ENCODE peak calls at places on chromosomes 3 and 15, in four cellular contexts. N, B, W and Z are unnamed samples.

GRCh38 chr3:24363242-24363641 is 131.4 kb downstream of the THRB start:
- DNase-seq in N (no peak), B (no peak), W (peak; percentile 90), Z (no peak)

GRCh38 chr15:49387471-49387870 is 35.6 kb upstream of the FGF7 start:
- DNase-seq in N (no peak), B (no peak), W (no peak), Z (no peak)

GRCh38 chr3:155079795-155080546 is at the start of gene MME:
- DNase-seq in N (peak; percentile 15), B (no peak), W (no peak), Z (peak; percentile 82)

GRCh38 chr15:70792171-70792573 is 28.8 kb upstream of the UACA start:
- DNase-seq in B (no peak), W (no peak), N (no peak), Z (no peak)

GRCh38 chr15:77986891-77987764 is 90.4 kb downstream of the TBC1D2B start:
- DNase-seq in B (no peak), W (no peak), N (no peak), Z (peak; percentile 50)

GRCh38 chr15:77186518-77187095 is 115.7 kb upstream of the TSPAN3 start:
- DNase-seq in W (no peak), N (peak; percentile 27), B (peak; percentile 39), Z (no peak)

GRCh38 chr3:183812746-183813445 is 12.5 kb downstream of the MAP6D1 start:
- DNase-seq in N (no peak), B (no peak), W (no peak), Z (no peak)

GRCh38 chr3:16546186-16547004 is 32.9 kb upstream of the RFTN1 start:
- DNase-seq in W (no peak), B (no peak), N (peak; percentile 63), Z (no peak)

GRCh38 chr15:70437089-70437488 is 326.3 kb downstream of the UACA start:
- DNase-seq in N (no peak), B (no peak), W (peak; percentile 58), Z (no peak)

GRCh38 chr3:170867143-170867542 is 2.9 kb downstream of the RPL22L1 start:
- DNase-seq in N (no peak), B (no peak), W (no peak), Z (no peak)

GRCh38 chr3:141243295-141243707 is 11.7 kb downstream of the PXYLP1 start:
- DNase-seq in B (no peak), W (no peak), N (peak; percentile 69), Z (no peak)

GRCh38 chr15:40320931-40321371 is 2.5 kb upstream of the INAFM2 start:
- DNase-seq in N (peak; percentile 76), B (no peak), W (peak; percentile 66), Z (peak; percentile 50)

GRCh38 chr15:67241132-67241855 is 13.2 kb downstream of the AAGAB start:
- DNase-seq in N (no peak), B (peak; percentile 80), W (no peak), Z (no peak)

GRCh38 chr15:60612400-60613048 is 133.6 kb upstream of the ICE2 start:
- DNase-seq in W (no peak), N (no peak), B (no peak), Z (no peak)

GRCh38 chr3:153373571-153373970 is 211.5 kb downstream of the RAP2B start:
- DNase-seq in W (no peak), N (no peak), B (peak; percentile 8), Z (no peak)

GRCh38 chr3:186815490-186815889 is 9.2 kb upstream of the RFC4 start:
- DNase-seq in N (peak; percentile 54), B (no peak), W (no peak), Z (no peak)

GRCh38 chr3:37537914-37538691 is 323.6 kb upstream of the CTDSPL start:
- DNase-seq in B (no peak), N (no peak), W (no peak), Z (no peak)

GRCh38 chr3:38130631-38131065 is 6.3 kb downstream of the ACAA1 start:
- DNase-seq in W (no peak), N (no peak), B (no peak), Z (no peak)

GRCh38 chr15:57752426-57752825 is 45.9 kb downstream of the POLR2M start:
- DNase-seq in W (no peak), N (no peak), B (no peak), Z (peak; percentile 42)

GRCh38 chr15:57743424-57743823 is 36.9 kb downstream of the POLR2M start:
- DNase-seq in B (no peak), N (peak; percentile 15), W (peak; percentile 4), Z (peak; percentile 32)

GRCh38 chr15:57751177-57751800 is 44.8 kb downstream of the POLR2M start:
- DNase-seq in W (peak; percentile 3), N (no peak), B (no peak), Z (no peak)

GRCh38 chr15:57746752-57747151 is 40.2 kb downstream of the POLR2M start:
- DNase-seq in W (no peak), B (no peak), N (no peak), Z (no peak)

GRCh38 chr15:57747206-57747605 is 40.7 kb downstream of the POLR2M start:
- DNase-seq in N (peak; percentile 33), W (no peak), B (no peak), Z (no peak)
- TF ChIP-seq CREM in N (no peak), W (no peak), B (no peak), Z (no peak)

GRCh38 chr3:53109822-53110771 is 20.1 kb downstream of the RFT1 start:
- DNase-seq in B (no peak), W (peak; percentile 74), N (peak; percentile 58), Z (peak; percentile 70)
- TF ChIP-seq ATF2 in B (no peak), W (no peak), N (no peak), Z (no peak)

GRCh38 chr3:124411729-124412128 is 318.5 kb upstream of the UMPS start:
- DNase-seq in W (no peak), N (no peak), B (no peak), Z (no peak)

GRCh38 chr3:124409650-124410275 is 320.5 kb upstream of the UMPS start:
- DNase-seq in B (no peak), W (no peak), N (no peak), Z (no peak)

GRCh38 chr3:124413393-124413792 is 316.9 kb upstream of the UMPS start:
- DNase-seq in B (no peak), N (no peak), W (no peak), Z (no peak)

GRCh38 chr3:124412642-124413041 is 317.6 kb upstream of the UMPS start:
- DNase-seq in B (no peak), W (no peak), N (no peak), Z (no peak)

GRCh38 chr3:124410471-124410870 is 319.8 kb upstream of the UMPS start:
- DNase-seq in W (no peak), N (no peak), B (no peak), Z (no peak)
- TF ChIP-seq CREM in W (no peak), N (no peak), B (no peak), Z (no peak)

DNA sequence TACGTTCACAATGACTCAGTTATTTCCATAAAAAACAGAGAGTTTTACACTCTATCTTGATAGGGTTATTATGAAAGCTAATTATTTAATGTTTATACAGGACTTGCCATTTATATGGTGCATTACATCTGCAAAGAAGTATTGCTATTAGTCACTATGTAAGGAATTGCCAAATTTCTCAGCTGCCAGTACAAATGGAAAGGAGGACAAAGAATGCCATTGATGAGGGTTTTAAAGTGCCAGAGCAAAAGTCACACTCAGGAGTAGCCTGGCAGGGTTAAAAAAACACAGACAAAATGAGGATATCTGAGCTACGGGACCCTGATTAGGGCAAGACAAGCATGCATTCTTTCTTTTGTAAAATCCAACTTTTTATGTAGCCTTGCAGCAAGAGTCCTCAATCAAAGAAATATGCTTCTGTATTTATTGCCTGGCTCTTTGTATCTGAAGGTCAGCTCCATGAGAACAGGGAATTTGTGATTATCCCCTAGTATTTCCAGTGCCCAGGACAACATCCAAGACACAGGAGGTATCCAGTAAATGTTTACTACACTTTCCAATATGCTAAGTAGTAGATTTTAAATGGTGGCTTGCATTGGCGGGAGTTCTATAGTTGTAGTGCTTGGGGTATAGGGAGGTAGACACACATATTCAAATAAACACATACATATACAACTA is 1013.6 kb downstream of the ROBO1 start:
- DNase-seq in N (no peak), B (no peak), W (peak; percentile 84), Z (no peak)
- TF ChIP-seq ATF2 in N (no peak), B (no peak), W (no peak), Z (no peak)

DNA sequence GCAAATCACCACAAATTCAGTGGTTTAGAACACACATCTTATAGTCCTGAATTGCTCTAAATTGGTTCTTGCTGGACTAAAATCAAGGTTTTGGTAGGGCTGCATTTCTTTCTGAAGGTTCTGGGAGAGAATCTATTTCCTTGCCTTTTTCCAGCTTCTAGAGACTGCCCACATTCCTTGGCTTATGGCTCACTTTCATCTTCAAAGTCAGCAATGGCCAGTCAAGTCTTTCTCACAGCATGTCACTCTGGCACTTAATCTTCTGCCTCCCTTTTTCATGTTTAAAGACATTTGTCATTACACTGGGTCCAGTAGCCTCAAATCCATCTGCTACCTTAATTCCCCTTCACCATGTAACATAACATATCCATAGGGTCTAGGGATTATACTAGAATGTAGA is 149.0 kb downstream of the NEK10 start:
- DNase-seq in N (no peak), W (no peak), B (no peak), Z (no peak)
- TF ChIP-seq CREM in N (no peak), W (no peak), B (no peak), Z (no peak)